ENCODE peak calls at places on chromosomes 6 and 20, in nine cellular contexts. C is upper lobe of left lung, H is ovary, I is tibial nerve, P is pancreas, Z is mesothelial cell of epicardium, V is gastrocnemius medialis, B is lung, F is astrocyte of the spinal cord. M is an unnamed sample.

GRCh38 chr20:33433465-33433864 is 10.1 kb downstream of the SNTA1 start:
- DNase-seq in C (no peak), H (no peak), I (no peak), P (no peak), Z (no peak), V (peak), B (no peak), F (no peak), M (no peak)

GRCh38 chr6:42564496-42564890 is 664 bp downstream of the UBR2 start:
- DNase-seq in C (no peak), H (no peak), I (no peak), P (no peak), Z (no peak), V (no peak), B (no peak), F (no peak), M (no peak)

GRCh38 chr6:30743099-30744053 is 889 bp upstream of the FLOT1 start:
- DNase-seq in C (peak), H (peak), I (no peak), P (no peak), Z (peak), V (no peak), B (no peak), F (no peak), M (peak)

GRCh38 chr6:32329141-32329540 is 42.6 kb downstream of the TSBP1 start:
- DNase-seq in C (no peak), H (no peak), I (no peak), P (no peak), Z (no peak), V (no peak), B (no peak), F (no peak), M (no peak)

GRCh38 chr6:44457606-44458005 is 70.1 kb downstream of the CDC5L start:
- DNase-seq in C (no peak), H (no peak), I (no peak), P (no peak), Z (no peak), V (no peak), B (no peak), F (no peak), M (no peak)

GRCh38 chr6:27582928-27583725 is 110.2 kb upstream of the ZNF184 start:
- DNase-seq in C (peak), H (no peak), I (no peak), P (no peak), Z (peak), V (no peak), B (no peak), F (peak), M (no peak)

GRCh38 chr6:52232990-52233389 is 11.3 kb downstream of the IL17F start:
- DNase-seq in C (no peak), H (no peak), I (no peak), P (no peak), Z (no peak), V (no peak), B (no peak), F (no peak), M (no peak)

GRCh38 chr6:1606533-1607235 is 3.0 kb upstream of the FOXC1 start:
- DNase-seq in C (no peak), H (no peak), I (no peak), P (no peak), Z (no peak), V (no peak), B (no peak), F (no peak), M (no peak)

GRCh38 chr6:166583230-166583629 is 3.2 kb downstream of the RAMACL start:
- DNase-seq in C (no peak), H (no peak), I (no peak), P (no peak), Z (no peak), V (no peak), B (no peak), F (no peak), M (no peak)

GRCh38 chr20:61391185-61391584 is 139.1 kb downstream of the CDH4 start:
- DNase-seq in C (no peak), H (no peak), I (no peak), P (no peak), Z (no peak), V (no peak), B (no peak), F (no peak), M (no peak)

GRCh38 chr6:6546318-6547110 is 42.0 kb upstream of the LY86 start:
- DNase-seq in C (peak), H (no peak), I (peak), P (peak), Z (peak), V (peak), B (peak), F (peak), M (peak)

GRCh38 chr6:79640146-79641111 is 9.3 kb downstream of the SH3BGRL2 start:
- DNase-seq in C (no peak), H (no peak), I (no peak), P (no peak), Z (no peak), V (no peak), B (no peak), F (no peak), M (no peak)

GRCh38 chr6:106620931-106621672 is 8.2 kb downstream of the RTN4IP1 start:
- DNase-seq in C (no peak), H (no peak), I (no peak), P (no peak), Z (no peak), V (no peak), B (no peak), F (peak), M (no peak)

GRCh38 chr6:33700391-33701050 is 11.0 kb downstream of the UQCC2 start:
- DNase-seq in C (no peak), H (peak), I (peak), P (no peak), Z (peak), V (peak), B (peak), F (peak), M (peak)

DNA sequence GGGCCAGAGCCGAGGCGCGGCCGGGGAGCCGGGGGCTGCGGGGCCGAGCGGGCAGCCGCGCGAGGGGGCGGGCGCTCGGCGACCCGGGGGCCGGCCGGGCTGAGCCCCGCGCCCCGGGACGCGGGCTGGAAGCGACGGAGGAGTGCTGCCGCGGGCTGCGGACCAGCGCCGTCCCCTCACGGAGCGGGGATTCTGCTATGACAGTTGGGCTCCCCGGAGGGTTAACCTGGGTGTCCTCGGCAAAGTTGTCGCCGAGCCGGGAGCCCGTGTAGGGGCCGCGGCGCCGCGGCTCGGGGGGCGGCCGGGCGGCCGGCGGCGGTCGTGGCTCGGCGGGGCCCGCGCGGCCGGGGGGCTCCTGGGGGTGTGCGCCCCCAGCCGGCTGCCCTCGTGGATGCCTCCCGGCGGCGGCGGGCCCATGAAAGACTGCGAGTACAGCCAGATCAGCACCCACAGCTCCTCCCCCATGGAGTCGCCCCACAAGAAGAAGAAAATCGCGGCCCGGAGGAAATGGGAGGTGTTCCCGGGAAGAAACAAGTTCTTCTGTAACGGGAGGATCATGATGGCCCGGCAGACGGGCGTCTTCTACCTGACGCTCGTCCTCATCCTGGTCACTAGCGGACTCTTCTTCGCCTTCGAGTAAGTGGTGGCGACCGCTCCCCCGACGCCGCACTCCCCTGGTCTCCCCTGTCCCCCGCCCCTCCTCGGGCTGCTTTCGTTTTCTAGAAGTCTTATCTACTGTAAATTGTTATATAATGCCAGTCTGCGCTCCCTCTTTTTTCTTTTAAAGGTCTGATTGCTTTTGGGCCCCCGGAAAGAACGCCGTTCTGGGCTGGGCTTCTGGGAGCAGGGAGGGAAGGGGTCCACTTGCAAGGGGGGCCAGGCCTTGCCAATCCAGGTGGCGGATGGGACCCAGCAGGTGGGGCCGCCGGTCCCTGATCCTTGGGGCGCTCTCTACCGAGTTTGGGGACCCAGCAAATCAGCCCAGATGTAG is 936 bp downstream of the ZDHHC14 start:
- DNase-seq in C (peak), H (peak), I (peak), P (peak), Z (peak), V (peak), B (peak), F (peak), M (peak)
- TF ChIP-seq CTCF in C (no peak), H (no peak), I (no peak), P (no peak), Z (no peak), V (no peak), B (no peak), F (peak), M (no peak)

DNA sequence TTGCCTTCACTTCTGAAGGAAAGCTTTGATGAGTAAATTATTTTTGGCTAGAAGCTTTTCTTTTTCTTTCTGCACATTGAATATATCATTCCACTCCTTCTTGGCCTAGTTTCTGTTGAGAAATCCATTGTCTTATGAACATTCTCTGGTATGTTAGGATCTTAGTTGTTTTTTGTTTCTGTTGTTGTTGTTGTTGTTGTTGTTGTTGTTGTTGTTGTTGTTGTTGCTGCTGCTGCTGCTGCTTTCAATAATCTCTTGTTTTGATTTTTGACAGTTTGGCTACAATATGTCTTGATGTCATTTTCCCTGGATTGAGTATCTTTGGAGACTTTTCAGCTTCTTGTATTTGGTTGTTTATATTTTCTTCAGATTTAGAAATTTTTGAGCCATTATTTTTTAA is 836.5 kb upstream of the MAN1A1 start:
- DNase-seq in C (no peak), H (no peak), I (no peak), P (no peak), Z (no peak), V (no peak), B (no peak), F (no peak), M (no peak)
- TF ChIP-seq CTCF in C (no peak), H (no peak), I (no peak), P (no peak), Z (no peak), V (no peak), B (no peak), F (no peak), M (no peak)

DNA sequence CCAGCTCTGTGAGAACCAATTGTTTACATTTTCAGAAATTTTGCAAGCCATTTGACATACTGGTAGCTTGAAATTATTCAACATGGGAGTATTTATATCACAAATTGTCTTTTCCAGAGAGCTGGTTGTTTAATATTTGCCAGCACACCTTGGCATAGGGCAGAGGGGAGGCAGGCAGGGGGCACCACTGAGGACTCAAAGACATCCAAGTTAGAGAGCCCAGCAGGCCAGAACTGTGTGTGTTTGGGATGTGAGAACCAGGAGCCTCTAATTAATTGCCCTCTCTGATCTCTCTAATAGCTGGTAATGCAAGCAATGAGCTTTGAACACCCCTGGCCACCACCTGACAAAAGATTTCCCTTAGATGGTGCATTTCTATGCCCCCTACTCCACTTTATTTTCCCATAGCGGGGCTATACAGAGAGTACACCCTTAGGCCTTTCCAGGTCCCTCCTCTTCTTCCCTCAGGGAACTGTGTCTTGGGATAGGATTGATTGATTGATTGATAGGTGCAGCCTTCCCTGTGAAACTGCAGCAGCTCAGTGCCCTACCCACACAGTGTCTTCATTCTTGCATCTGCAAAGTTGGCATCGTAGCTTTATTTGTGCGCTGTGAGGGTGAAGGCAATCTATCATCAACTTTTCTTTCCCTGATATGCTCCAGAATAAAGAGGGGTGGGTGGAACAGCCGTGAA is 29.2 kb downstream of the MOCS1 start:
- DNase-seq in C (no peak), H (no peak), I (no peak), P (no peak), Z (no peak), V (no peak), B (no peak), F (no peak), M (no peak)
- TF ChIP-seq CTCF in C (no peak), H (no peak), I (no peak), P (no peak), Z (no peak), V (no peak), B (no peak), F (no peak), M (no peak)

GRCh38 chr20:13900506-13900905 is 89.9 kb downstream of the SEL1L2 start:
- DNase-seq in C (no peak), H (no peak), I (no peak), P (no peak), Z (no peak), V (no peak), B (no peak), F (no peak), M (no peak)

GRCh38 chr20:13898012-13898612 is 92.3 kb downstream of the SEL1L2 start:
- DNase-seq in C (no peak), H (no peak), I (no peak), P (no peak), Z (no peak), V (no peak), B (no peak), F (no peak), M (no peak)
- TF ChIP-seq CTCF in C (no peak), H (no peak), I (no peak), P (no peak), Z (no peak), V (no peak), B (no peak), F (no peak), M (no peak)

DNA sequence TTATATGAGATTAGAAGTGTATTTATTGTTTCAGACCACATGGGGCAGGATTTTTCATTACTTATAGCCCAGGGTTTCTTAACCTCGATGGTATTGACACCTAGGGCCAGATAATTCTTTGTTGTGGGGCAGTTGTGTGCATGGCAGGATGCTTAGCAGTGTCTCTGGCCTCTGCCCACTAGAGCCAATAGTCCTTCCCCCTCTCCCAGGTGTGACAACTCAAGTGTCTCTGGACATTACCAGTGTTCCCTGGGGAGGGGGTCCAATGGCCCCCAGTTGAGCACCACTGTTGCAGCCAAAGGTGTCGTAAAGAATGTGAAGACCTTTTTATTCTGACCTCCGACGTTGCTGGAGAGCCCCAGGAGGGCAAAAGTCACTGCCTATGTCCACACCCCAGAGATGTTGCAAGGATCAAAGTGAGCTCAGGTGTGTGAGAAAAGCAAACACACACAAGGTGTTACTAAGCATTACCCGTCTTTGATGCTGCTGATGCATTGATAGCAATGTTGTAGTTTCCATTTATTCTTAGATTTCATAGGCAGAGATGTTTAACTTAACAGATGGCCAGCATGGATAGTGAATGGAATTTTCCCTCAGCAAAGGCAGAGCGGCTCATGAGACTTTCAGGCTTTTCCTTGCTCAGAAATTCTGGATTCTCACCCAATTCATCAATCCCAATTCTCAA is 22.2 kb downstream of the BANF2 start:
- DNase-seq in C (no peak), H (no peak), I (no peak), P (no peak), Z (no peak), V (no peak), B (no peak), F (no peak), M (no peak)
- TF ChIP-seq CTCF in C (no peak), H (no peak), I (no peak), P (no peak), Z (peak), V (no peak), B (no peak), F (no peak), M (no peak)

M was measured in CD8-positive, alpha-beta T cell.